ENCODE peak calls at places on chromosomes 12 and 14, in eight cellular contexts. One of them, this sample, is unnamed.

GRCh38 chr14:70919774-70920173 is 12.5 kb downstream of the PCNX1 start:
- ATAC-seq in sciatic nerve: no peak
- ATAC-seq in naive B cell: no peak
- ATAC-seq in stimulated activated naive CD8-positive, alpha-beta T cell treated with anti-CD3 and anti-CD28 coated beads, Interleukin-15, Interleukin-2, amounts not matched to agents 100 U/mL and 50 U/mL, for 24 hours: peak
- ATAC-seq in psoas muscle: no peak
- ATAC-seq in CD4-positive, CD25-positive, alpha-beta regulatory T cell: peak
- ATAC-seq in gastroesophageal sphincter: no peak
- ATAC-seq in HepG2: no peak
- ATAC-seq in this sample: no peak

GRCh38 chr12:34347367-34347766 is 325.1 kb downstream of the ALG10 start:
- ATAC-seq in CD4-positive, CD25-positive, alpha-beta regulatory T cell: no peak
- ATAC-seq in sciatic nerve: no peak
- ATAC-seq in psoas muscle: no peak
- ATAC-seq in stimulated activated naive CD8-positive, alpha-beta T cell treated with anti-CD3 and anti-CD28 coated beads, Interleukin-15, Interleukin-2, amounts not matched to agents 100 U/mL and 50 U/mL, for 24 hours: no peak
- ATAC-seq in gastroesophageal sphincter: no peak
- ATAC-seq in HepG2: peak
- ATAC-seq in naive B cell: no peak
- ATAC-seq in this sample: no peak

GRCh38 chr12:105420659-105421240 is 90.3 kb downstream of the C12orf75 start:
- ATAC-seq in CD4-positive, CD25-positive, alpha-beta regulatory T cell: no peak
- ATAC-seq in sciatic nerve: peak
- ATAC-seq in HepG2: peak
- ATAC-seq in psoas muscle: peak
- ATAC-seq in gastroesophageal sphincter: peak
- ATAC-seq in naive B cell: peak
- ATAC-seq in stimulated activated naive CD8-positive, alpha-beta T cell treated with anti-CD3 and anti-CD28 coated beads, Interleukin-15, Interleukin-2, amounts not matched to agents 100 U/mL and 50 U/mL, for 24 hours: peak
- ATAC-seq in this sample: no peak

GRCh38 chr12:98373019-98373554 is 142.3 kb upstream of the TMPO start:
- ATAC-seq in stimulated activated naive CD8-positive, alpha-beta T cell treated with anti-CD3 and anti-CD28 coated beads, Interleukin-15, Interleukin-2, amounts not matched to agents 100 U/mL and 50 U/mL, for 24 hours: no peak
- ATAC-seq in HepG2: peak
- ATAC-seq in naive B cell: no peak
- ATAC-seq in gastroesophageal sphincter: no peak
- ATAC-seq in CD4-positive, CD25-positive, alpha-beta regulatory T cell: no peak
- ATAC-seq in sciatic nerve: no peak
- ATAC-seq in psoas muscle: no peak
- ATAC-seq in this sample: no peak

GRCh38 chr12:15882055-15882971 is at the start of gene STRAP:
- ATAC-seq in stimulated activated naive CD8-positive, alpha-beta T cell treated with anti-CD3 and anti-CD28 coated beads, Interleukin-15, Interleukin-2, amounts not matched to agents 100 U/mL and 50 U/mL, for 24 hours: peak
- ATAC-seq in CD4-positive, CD25-positive, alpha-beta regulatory T cell: peak
- ATAC-seq in gastroesophageal sphincter: peak
- ATAC-seq in naive B cell: peak
- ATAC-seq in HepG2: peak
- ATAC-seq in psoas muscle: peak
- ATAC-seq in sciatic nerve: peak
- ATAC-seq in this sample: peak

GRCh38 chr12:63420206-63420644 is 248.1 kb downstream of the DPY19L2 start:
- ATAC-seq in sciatic nerve: no peak
- ATAC-seq in naive B cell: no peak
- ATAC-seq in stimulated activated naive CD8-positive, alpha-beta T cell treated with anti-CD3 and anti-CD28 coated beads, Interleukin-15, Interleukin-2, amounts not matched to agents 100 U/mL and 50 U/mL, for 24 hours: no peak
- ATAC-seq in HepG2: peak
- ATAC-seq in psoas muscle: no peak
- ATAC-seq in CD4-positive, CD25-positive, alpha-beta regulatory T cell: no peak
- ATAC-seq in gastroesophageal sphincter: no peak
- ATAC-seq in this sample: peak

GRCh38 chr12:28092396-28092795 is 97.9 kb upstream of the CCDC91 start:
- ATAC-seq in HepG2: no peak
- ATAC-seq in naive B cell: no peak
- ATAC-seq in gastroesophageal sphincter: no peak
- ATAC-seq in sciatic nerve: no peak
- ATAC-seq in CD4-positive, CD25-positive, alpha-beta regulatory T cell: no peak
- ATAC-seq in stimulated activated naive CD8-positive, alpha-beta T cell treated with anti-CD3 and anti-CD28 coated beads, Interleukin-15, Interleukin-2, amounts not matched to agents 100 U/mL and 50 U/mL, for 24 hours: no peak
- ATAC-seq in psoas muscle: no peak
- ATAC-seq in this sample: no peak

GRCh38 chr14:57073986-57074385 is 194.7 kb downstream of the EXOC5 start:
- ATAC-seq in CD4-positive, CD25-positive, alpha-beta regulatory T cell: no peak
- ATAC-seq in gastroesophageal sphincter: no peak
- ATAC-seq in HepG2: no peak
- ATAC-seq in naive B cell: no peak
- ATAC-seq in stimulated activated naive CD8-positive, alpha-beta T cell treated with anti-CD3 and anti-CD28 coated beads, Interleukin-15, Interleukin-2, amounts not matched to agents 100 U/mL and 50 U/mL, for 24 hours: no peak
- ATAC-seq in sciatic nerve: no peak
- ATAC-seq in psoas muscle: no peak
- ATAC-seq in this sample: peak